ENCODE peak calls at places on chromosomes 2 and 18, in seven cellular contexts. Q, Z, R, M, A, J and U are unnamed samples.

GRCh38 chr2:10774394-10774793 is 38.2 kb downstream of the PDIA6 start:
- DNase-seq in Q (no peak), Z (no peak), J (no peak), R (peak), M (no peak), A (no peak), U (no peak)

GRCh38 chr2:203637819-203638167 is 68.6 kb upstream of the CD28 start:
- DNase-seq in Z (no peak), A (no peak), J (no peak), R (no peak), M (no peak), Q (no peak), U (no peak)

GRCh38 chr2:105387225-105387624 is 11.6 kb downstream of the FHL2 start:
- DNase-seq in J (no peak), A (no peak), R (no peak), Q (no peak), M (no peak), Z (no peak), U (no peak)

GRCh38 chr2:146451972-146452371 is 1392.9 kb upstream of the ACVR2A start:
- DNase-seq in A (no peak), J (no peak), M (no peak), R (no peak), Z (no peak), Q (no peak), U (no peak)

GRCh38 chr2:20930928-20931327 is 108.0 kb upstream of the LDAH start:
- DNase-seq in J (no peak), Q (no peak), A (no peak), Z (no peak), M (no peak), R (peak), U (no peak)

GRCh38 chr2:98308532-98308931 is 37.7 kb upstream of the CNGA3 start:
- DNase-seq in M (no peak), R (no peak), Z (no peak), Q (no peak), J (no peak), A (no peak), U (no peak)

GRCh38 chr2:26541401-26542193 is 63.7 kb upstream of the OTOF start:
- DNase-seq in M (no peak), Z (no peak), Q (no peak), A (no peak), J (no peak), R (no peak), U (no peak)

GRCh38 chr18:25230658-25231326 is 121.2 kb downstream of the ZNF521 start:
- DNase-seq in R (peak), Q (peak), J (no peak), M (peak), A (no peak), Z (no peak), U (peak)

GRCh38 chr2:238739668-238740067 is 108.2 kb upstream of the TWIST2 start:
- DNase-seq in A (no peak), Q (no peak), J (no peak), R (no peak), Z (no peak), M (no peak), U (no peak)
- TF ChIP-seq CTCF in A (no peak), Q (no peak), J (no peak), R (no peak), Z (peak), M (no peak), U (no peak)

GRCh38 chr18:63073481-63073880 is 246.1 kb downstream of the BCL2 start:
- DNase-seq in Q (no peak), J (no peak), M (no peak), A (peak), Z (peak), R (no peak), U (no peak)

GRCh38 chr18:63078471-63078870 is 241.1 kb downstream of the BCL2 start:
- DNase-seq in R (no peak), M (no peak), J (no peak), Q (no peak), A (no peak), Z (no peak), U (no peak)

GRCh38 chr18:63070750-63071502 is 248.6 kb downstream of the BCL2 start:
- DNase-seq in M (no peak), R (peak), A (peak), Q (no peak), J (no peak), Z (no peak), U (no peak)

GRCh38 chr18:63071566-63072175 is 247.9 kb downstream of the BCL2 start:
- DNase-seq in R (no peak), Z (no peak), Q (no peak), A (no peak), M (no peak), J (no peak), U (no peak)

DNA sequence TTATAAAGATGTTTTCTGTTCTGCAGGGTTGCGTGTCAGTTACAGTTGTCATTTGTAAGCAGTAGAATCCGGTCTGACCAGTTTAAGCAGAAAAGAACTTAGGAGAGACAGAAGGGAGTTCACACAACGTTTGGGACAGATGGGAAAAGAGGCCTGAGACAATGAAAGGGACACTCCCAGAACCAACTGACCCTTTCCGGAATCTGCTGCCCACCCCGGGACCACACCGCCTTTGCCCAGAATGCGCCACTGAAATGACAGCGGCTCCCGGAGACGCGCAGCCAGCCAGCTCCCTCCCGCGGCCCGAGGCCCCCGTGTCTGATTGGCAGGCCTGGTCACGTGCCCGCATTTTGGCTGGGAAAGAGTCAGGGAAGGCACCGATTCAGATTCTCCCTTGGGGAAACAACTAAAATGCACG is 244.6 kb downstream of the BCL2 start:
- DNase-seq in A (peak), Q (peak), M (peak), Z (no peak), J (peak), R (peak), U (no peak)
- H3K4me3 ChIP-seq in A (peak), Q (peak), M (peak), Z (no peak), J (peak), R (peak), U (peak)

GRCh38 chr2:129055242-129055641 is 736.6 kb upstream of the HS6ST1 start:
- DNase-seq in R (no peak), Q (no peak), Z (no peak), A (no peak), J (no peak), M (no peak), U (no peak)

GRCh38 chr2:129056959-129057317 is 738.3 kb upstream of the HS6ST1 start:
- DNase-seq in Z (no peak), A (no peak), J (no peak), Q (no peak), M (no peak), R (no peak), U (no peak)

GRCh38 chr2:129058981-129059380 is 740.3 kb upstream of the HS6ST1 start:
- DNase-seq in Q (no peak), R (no peak), M (no peak), A (no peak), J (no peak), Z (no peak), U (no peak)

GRCh38 chr2:129055829-129056228 is 737.2 kb upstream of the HS6ST1 start:
- DNase-seq in Z (no peak), A (no peak), Q (no peak), M (no peak), J (no peak), R (no peak), U (no peak)

DNA sequence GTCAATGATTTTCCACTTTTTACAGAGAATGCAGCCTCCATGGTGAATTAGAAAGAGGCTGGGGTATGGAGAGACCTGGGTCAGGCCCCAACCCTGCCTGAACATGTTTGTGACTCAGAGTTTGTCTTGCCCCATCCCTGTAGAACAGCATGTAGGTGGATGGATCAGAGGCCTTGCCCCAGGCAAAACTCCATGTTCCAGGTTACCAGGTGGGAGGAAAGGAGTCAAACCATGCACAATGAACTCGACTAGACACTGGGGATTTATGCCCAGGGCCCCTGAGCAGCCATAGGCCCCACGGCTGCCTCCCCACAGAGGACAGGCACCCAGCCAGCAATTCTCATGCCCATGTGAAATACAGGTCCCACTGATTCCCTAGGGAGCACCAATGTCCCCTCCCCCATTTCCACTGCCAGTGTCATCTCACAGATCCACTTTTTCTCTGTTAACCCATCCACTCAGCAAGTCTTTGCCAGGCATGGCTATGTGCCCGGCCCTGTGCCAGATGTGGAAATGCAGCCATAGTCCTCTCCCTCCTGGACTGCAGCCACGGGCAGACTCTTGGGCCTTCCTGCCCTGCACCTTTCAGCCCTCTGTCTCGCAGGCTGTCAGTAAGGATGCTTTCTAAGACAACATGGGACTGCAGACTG is 737.8 kb upstream of the HS6ST1 start:
- DNase-seq in Q (no peak), M (no peak), Z (no peak), J (no peak), A (no peak), R (no peak), U (no peak)
- H3K27ac ChIP-seq in Q (no peak), M (no peak), Z (no peak), J (no peak), A (no peak), R (no peak), U (no peak)

GRCh38 chr18:63949068-63949737 is at the start of gene HMSD:
- DNase-seq in Z (no peak), A (peak), Q (peak), R (peak), M (peak), J (peak), U (no peak)
- TF ChIP-seq CTCF in Z (no peak), A (peak), Q (no peak), R (peak), M (peak), J (peak), U (peak)

GRCh38 chr2:129935118-129935517 is 44.3 kb upstream of the RAB6C start:
- DNase-seq in Q (no peak), R (no peak), J (no peak), A (no peak), M (no peak), Z (no peak), U (no peak)

GRCh38 chr2:129936334-129936934 is 43.0 kb upstream of the RAB6C start:
- DNase-seq in Q (no peak), J (no peak), A (no peak), M (peak), Z (no peak), R (peak), U (no peak)

GRCh38 chr2:129930451-129930850 is 49.0 kb upstream of the RAB6C start:
- DNase-seq in A (no peak), R (no peak), Q (no peak), M (no peak), J (no peak), Z (no peak), U (no peak)

GRCh38 chr2:129929321-129930290 is 49.9 kb upstream of the RAB6C start:
- DNase-seq in R (peak), M (no peak), J (no peak), Q (no peak), Z (no peak), A (no peak), U (no peak)

DNA sequence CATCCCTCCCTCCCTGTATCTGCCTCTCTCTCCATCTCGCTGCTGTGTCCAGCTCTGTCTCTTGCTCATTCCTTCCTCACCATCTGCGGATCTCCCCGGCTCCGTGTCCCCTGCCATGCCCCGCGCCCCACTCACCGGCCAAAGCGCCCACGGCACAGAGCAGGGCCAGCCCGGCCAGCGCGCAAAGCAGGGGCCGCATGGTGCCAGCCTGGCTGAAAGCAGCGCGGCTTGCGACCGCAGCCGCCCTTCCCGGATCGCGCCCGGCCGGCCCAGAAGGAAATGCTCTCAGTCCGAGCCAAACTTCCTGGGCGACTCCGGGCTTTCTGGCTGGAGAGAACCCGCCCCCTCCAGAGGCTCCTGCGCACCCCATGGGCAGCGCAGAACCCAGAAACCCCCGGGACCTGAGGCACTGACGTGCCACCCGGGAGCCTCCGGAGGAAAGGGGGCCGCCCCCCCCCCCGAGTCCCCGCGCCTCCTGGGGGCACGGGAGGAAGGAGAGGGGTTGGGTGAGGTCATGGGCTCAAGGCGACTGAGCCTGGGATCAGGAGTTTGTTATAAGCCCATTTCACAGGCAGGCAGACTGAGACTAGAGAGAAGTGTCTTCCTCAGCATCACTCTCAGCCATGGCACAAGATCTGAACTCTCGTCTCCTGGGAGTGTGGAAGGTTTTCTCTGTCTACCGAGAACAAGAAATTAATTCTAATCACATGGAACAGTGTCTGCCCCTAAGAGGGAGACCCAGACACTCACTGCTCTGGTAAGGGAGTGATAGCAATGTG is 45.2 kb upstream of the RAB6C start:
- DNase-seq in M (no peak), R (no peak), Q (no peak), J (peak), A (no peak), Z (no peak), U (no peak)
- H3K4me3 ChIP-seq in M (no peak), R (no peak), Q (no peak), J (peak), A (no peak), Z (no peak), U (no peak)